ENCODE peak calls at places on chromosomes 5 and 9, in eight cellular contexts. L, O, G, Y, M, Z, X and B are unnamed samples.

GRCh38 chr5:102866315-102866693 is 111.2 kb downstream of the PAM start:
- DNase-seq in L (peak; percentile 2), O (no peak), G (no peak), Y (no peak), M (no peak), Z (no peak), X (no peak), B (no peak)

GRCh38 chr9:16136961-16137360 is 584.1 kb downstream of the CCDC171 start:
- DNase-seq in L (no peak), O (no peak), G (no peak), Y (no peak), M (no peak), Z (no peak), X (peak; percentile 68), B (no peak)

GRCh38 chr5:139769477-139769876 is 26.1 kb upstream of the PSD2 start:
- DNase-seq in L (no peak), O (no peak), G (no peak), Y (no peak), M (no peak), Z (no peak), X (no peak), B (no peak)

GRCh38 chr5:128304121-128304520 is 220.6 kb downstream of the SLC12A2 start:
- DNase-seq in L (no peak), O (no peak), G (no peak), Y (no peak), M (no peak), Z (no peak), X (peak; percentile 24), B (no peak)

GRCh38 chr9:86602715-86603114 is 248.5 kb upstream of the TUT7 start:
- DNase-seq in L (no peak), O (no peak), G (no peak), Y (no peak), M (no peak), Z (no peak), X (no peak), B (no peak)

GRCh38 chr9:112500842-112501241 is 14.2 kb downstream of the KIAA1958 start:
- DNase-seq in L (no peak), O (no peak), G (no peak), Y (no peak), M (no peak), Z (no peak), X (no peak), B (no peak)

GRCh38 chr5:68126871-68127270 is 88.7 kb upstream of the PIK3R1 start:
- DNase-seq in L (no peak), O (no peak), G (no peak), Y (no peak), M (no peak), Z (no peak), X (no peak), B (no peak)

GRCh38 chr5:143806568-143806967 is 5.4 kb upstream of the HMHB1 start:
- DNase-seq in L (no peak), O (no peak), G (no peak), Y (no peak), M (no peak), Z (no peak), X (no peak), B (no peak)

GRCh38 chr9:93108301-93109041 is 12.5 kb downstream of the CARD19 start:
- DNase-seq in L (no peak), O (no peak), G (no peak), Y (no peak), M (no peak), Z (no peak), X (no peak), B (no peak)